ENCODE peak calls at places on chromosomes 7 and 10, in five cellular contexts. B is upper lobe of left lung, Z is heart right ventricle, M is ascending aorta, W is colonic mucosa. N is an unnamed sample. For H3K4me1, the result is how much of the 10 kb centered on the place peaks cover.

GRCh38 chr10:50550291-50550839 is 73.4 kb downstream of the SGMS1 start:
- DNase-seq in B (no peak), Z (no peak), W (peak), M (no peak), N (no peak)

GRCh38 chr7:35485436-35485835 is 209.5 kb downstream of the HERPUD2 start:
- DNase-seq in M (no peak), Z (no peak), B (no peak), W (no peak), N (no peak)

GRCh38 chr10:119687192-119688032 is 36.2 kb downstream of the BAG3 start:
- DNase-seq in Z (no peak), M (no peak), B (no peak), W (no peak), N (no peak)

GRCh38 chr7:134442441-134443220 is 16.3 kb downstream of the AKR1B1 start:
- DNase-seq in W (no peak), B (no peak), M (no peak), Z (no peak), N (no peak)

GRCh38 chr10:121947931-121948330 is 20.1 kb upstream of the ATE1 start:
- DNase-seq in Z (no peak), M (no peak), B (no peak), W (no peak), N (no peak)

GRCh38 chr7:129781128-129781855 is 169.8 kb downstream of the NRF1 start:
- DNase-seq in M (no peak), W (no peak), Z (no peak), B (no peak), N (no peak)

GRCh38 chr7:43698461-43699255 is 30.7 kb downstream of the COA1 start:
- DNase-seq in Z (no peak), M (no peak), B (no peak), W (no peak), N (no peak)

GRCh38 chr7:30280631-30281030 is 3.8 kb upstream of the ZNRF2 start:
- DNase-seq in M (no peak), W (no peak), Z (no peak), B (no peak), N (no peak)

GRCh38 chr10:125514206-125515162 is 168.5 kb downstream of the TEX36 start:
- DNase-seq in M (no peak), B (no peak), W (no peak), Z (no peak), N (no peak)

GRCh38 chr7:2107386-2108085 is 125.2 kb downstream of the MAD1L1 start:
- DNase-seq in M (no peak), W (no peak), Z (no peak), B (no peak), N (no peak)

GRCh38 chr10:94902570-94902969 is 35.9 kb upstream of the CYP2C9 start:
- DNase-seq in W (no peak), Z (no peak), M (no peak), B (no peak), N (no peak)

GRCh38 chr10:103080891-103081581 is 112.0 kb downstream of the NT5C2 start:
- DNase-seq in M (no peak), Z (no peak), W (no peak), B (no peak), N (no peak)

GRCh38 chr10:54985732-54986131 is 184.7 kb upstream of the PCDH15 start:
- DNase-seq in Z (no peak), W (no peak), M (no peak), B (no peak), N (no peak)

GRCh38 chr7:148330822-148331221 is 259.7 kb upstream of the C7orf33 start:
- DNase-seq in M (no peak), B (no peak), W (no peak), Z (no peak), N (no peak)

GRCh38 chr7:148480479-148481146 is 110.0 kb upstream of the C7orf33 start:
- DNase-seq in B (no peak), M (no peak), Z (no peak), W (no peak), N (no peak)

GRCh38 chr7:26169271-26169670 is 17.3 kb downstream of the NFE2L3 start:
- DNase-seq in Z (no peak), M (no peak), W (no peak), B (no peak), N (no peak)

GRCh38 chr10:108461976-108462375 is 1297.5 kb upstream of the SORCS1 start:
- DNase-seq in Z (no peak), W (no peak), M (no peak), B (no peak), N (no peak)

GRCh38 chr10:127735723-127736221 is 1.2 kb upstream of the FOXI2 start:
- DNase-seq in B (no peak), Z (no peak), M (no peak), W (no peak), N (no peak)

GRCh38 chr7:80243425-80243824 is 108.8 kb downstream of the GNAI1 start:
- DNase-seq in M (no peak), Z (no peak), W (no peak), B (no peak), N (no peak)

GRCh38 chr7:23373151-23374004 is 74.2 kb downstream of the MALSU1 start:
- DNase-seq in M (no peak), W (no peak), B (no peak), Z (no peak), N (peak)

GRCh38 chr7:157495594-157495993 is 158.8 kb downstream of the DNAJB6 start:
- DNase-seq in B (no peak), W (no peak), M (no peak), Z (no peak), N (no peak)

GRCh38 chr7:99557940-99558305 is 519 bp upstream of the ZNF655 start:
- DNase-seq in Z (no peak), W (no peak), M (no peak), B (no peak), N (no peak)

GRCh38 chr10:110327262-110327914 is 22.7 kb upstream of the SMNDC1 start:
- DNase-seq in M (no peak), Z (no peak), B (no peak), W (no peak), N (no peak)

GRCh38 chr10:101224060-101224909 is 5.0 kb downstream of the LBX1 start:
- DNase-seq in B (no peak), Z (no peak), M (no peak), W (no peak), N (no peak)

GRCh38 chr7:91852263-91852741 is 28.2 kb downstream of the MTERF1 start:
- DNase-seq in M (no peak), B (no peak), Z (no peak), W (no peak), N (no peak)
- TF ChIP-seq CTCF in M (no peak), B (peak), Z (no peak), W (no peak), N (no peak)

GRCh38 chr7:128129224-128129864 is 98.1 kb upstream of the LRRC4 start:
- DNase-seq in B (no peak), Z (no peak), M (no peak), W (no peak), N (no peak)

GRCh38 chr7:128135275-128136214 is 104.3 kb upstream of the LRRC4 start:
- DNase-seq in B (peak), Z (peak), W (peak), M (no peak), N (peak)

GRCh38 chr7:128131115-128131514 is 99.9 kb upstream of the LRRC4 start:
- DNase-seq in M (no peak), W (no peak), Z (no peak), B (no peak), N (no peak)

GRCh38 chr7:128131701-128132100 is 100.5 kb upstream of the LRRC4 start:
- DNase-seq in B (no peak), W (no peak), Z (no peak), M (no peak), N (no peak)

DNA sequence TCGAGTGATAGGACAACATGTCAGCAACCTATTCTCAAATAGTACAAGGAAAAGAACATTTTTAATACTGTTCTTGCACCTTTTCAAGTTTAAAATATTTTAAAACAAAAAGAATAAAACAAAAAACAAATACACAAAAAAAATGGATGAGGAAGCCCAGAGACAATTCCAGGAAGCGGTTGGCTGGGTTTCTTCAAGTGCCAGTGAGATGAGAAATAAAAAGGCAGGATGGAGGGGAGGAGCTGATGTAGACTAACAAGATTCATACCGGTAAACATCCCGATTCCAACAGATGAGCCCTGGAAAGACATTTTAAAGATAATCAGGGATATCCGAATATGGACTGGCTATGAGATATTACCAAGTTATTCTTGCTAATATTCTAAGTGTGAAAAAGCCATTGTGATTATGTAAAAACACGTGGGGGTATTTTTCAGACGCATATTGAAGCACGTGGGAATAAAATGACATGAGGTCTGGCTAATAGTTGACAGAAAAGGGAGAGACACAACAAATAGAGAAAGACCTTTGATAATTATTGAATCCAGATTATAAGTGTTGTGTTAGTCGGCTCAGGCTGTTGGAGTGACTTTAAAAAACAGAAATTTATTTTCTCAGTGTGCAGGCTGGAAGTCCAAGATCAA is 101.3 kb upstream of the LRRC4 start:
- DNase-seq in B (no peak), W (no peak), M (no peak), Z (no peak), N (no peak)
- H3K4me1 ChIP-seq in B (under half), W (under half), M (under half), Z (under half), N (under half)

DNA sequence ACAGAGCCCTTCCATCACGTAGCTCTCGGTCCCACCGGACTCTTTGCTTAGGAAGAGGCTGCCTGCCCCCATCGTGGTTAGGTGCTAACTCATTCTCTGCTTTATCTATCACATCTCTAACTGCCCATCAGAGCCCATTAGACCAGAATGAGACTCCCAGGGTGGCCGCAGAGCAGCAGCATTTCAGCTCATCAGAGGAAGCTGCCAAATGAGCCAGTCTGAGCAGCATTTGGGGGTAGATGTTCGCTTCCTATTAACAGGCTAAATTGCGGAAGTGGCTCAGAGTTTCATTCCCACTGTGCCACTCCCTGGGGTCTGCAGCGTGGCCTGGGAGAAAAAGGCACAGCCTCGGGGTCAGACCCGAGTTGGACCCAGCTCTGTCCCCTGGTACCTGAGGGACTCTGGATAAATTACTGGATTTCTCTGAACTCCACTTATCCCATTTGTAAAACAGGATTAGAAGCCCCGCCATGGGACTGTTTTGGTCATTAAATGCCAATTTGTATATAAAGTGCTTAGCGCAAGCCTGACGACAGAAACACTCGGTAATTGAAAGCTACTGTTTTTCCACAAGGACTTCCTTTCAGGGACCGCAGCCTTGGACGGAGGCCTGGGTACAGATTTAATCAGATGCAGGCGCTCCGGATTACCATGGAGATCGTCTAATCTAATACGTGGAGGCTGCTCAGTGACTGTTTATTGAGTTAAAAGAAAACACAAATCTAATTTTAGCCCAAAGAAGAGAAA is 73.7 kb upstream of the PRLHR start:
- DNase-seq in B (no peak), W (no peak), Z (no peak), M (no peak), N (no peak)
- H3K4me3 ChIP-seq in B (no peak), W (no peak), Z (no peak), M (no peak), N (no peak)

GRCh38 chr7:31814187-31814586 is 127.2 kb downstream of the PPP1R17 start:
- DNase-seq in M (no peak), W (no peak), B (no peak), Z (no peak), N (no peak)
- TF ChIP-seq CTCF in M (no peak), W (no peak), B (no peak), Z (peak), N (no peak)

GRCh38 chr10:2949221-2949947 is 118.0 kb upstream of the PFKP start:
- DNase-seq in B (no peak), Z (no peak), W (no peak), M (no peak), N (no peak)
- H3K4me1 ChIP-seq in B (under half), Z (under half), W (under half), M (under half), N (under half)

GRCh38 chr10:67487199-67487598 is 208.8 kb downstream of the CTNNA3 start:
- DNase-seq in B (no peak), W (no peak), M (no peak), Z (no peak), N (no peak)

GRCh38 chr10:67487906-67488619 is 207.9 kb downstream of the CTNNA3 start:
- DNase-seq in Z (no peak), B (peak), W (no peak), M (no peak), N (no peak)

GRCh38 chr10:67492317-67493019 is 203.5 kb downstream of the CTNNA3 start:
- DNase-seq in Z (no peak), M (no peak), W (no peak), B (peak), N (no peak)
- H3K4me3 ChIP-seq in Z (no peak), M (no peak), W (no peak), B (no peak), N (no peak)

GRCh38 chr10:132508497-132509443 is 28.8 kb upstream of the INPP5A start:
- DNase-seq in M (peak), B (peak), W (no peak), Z (peak), N (no peak)
- TF ChIP-seq CTCF in M (peak), B (peak), W (no peak), Z (peak), N (no peak)

GRCh38 chr10:115092258-115092554 is 959 bp upstream of the ATRNL1 start:
- DNase-seq in Z (no peak), B (no peak), W (no peak), M (no peak), N (no peak)

GRCh38 chr10:115092555-115093285 is 445 bp upstream of the ATRNL1 start:
- DNase-seq in W (peak), B (no peak), Z (peak), M (no peak), N (no peak)

GRCh38 chr10:115094605-115095004 is 1.4 kb downstream of the ATRNL1 start:
- DNase-seq in B (no peak), M (no peak), W (no peak), Z (no peak), N (no peak)

GRCh38 chr10:115093776-115094361 is 704 bp downstream of the ATRNL1 start:
- DNase-seq in B (no peak), Z (no peak), W (no peak), M (no peak), N (no peak)

GRCh38 chr10:115093286-115093775 is at the start of gene ATRNL1:
- DNase-seq in M (no peak), W (no peak), B (no peak), Z (peak), N (no peak)
- H3K4me1 ChIP-seq in M (under half), W (under half), B (under half), Z (under half), N (under half)

DNA sequence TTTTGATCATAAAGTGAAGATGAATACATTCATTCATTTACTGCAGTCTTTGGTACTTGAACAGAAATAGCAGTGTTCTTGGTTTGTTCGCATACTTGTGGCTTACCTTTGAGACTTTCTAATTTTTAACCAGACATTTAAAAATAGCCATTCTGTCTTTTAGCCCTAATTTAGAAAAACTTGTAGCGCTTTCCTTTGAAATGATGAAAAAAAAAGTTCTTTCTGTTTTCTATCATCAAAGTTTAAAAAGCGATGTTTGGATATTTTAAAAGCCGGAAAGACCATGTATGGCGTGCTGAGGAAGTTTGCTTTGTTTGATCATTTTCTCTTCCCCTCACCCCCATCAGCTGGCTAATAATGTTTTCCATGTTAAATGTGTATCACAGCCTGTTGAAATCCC is 116.3 kb downstream of the CUX1 start:
- DNase-seq in B (no peak), M (no peak), W (no peak), Z (no peak), N (no peak)
- H3K4me3 ChIP-seq in B (no peak), M (peak), W (no peak), Z (no peak), N (no peak)

N was measured in CD8-positive, alpha-beta T cell.